ENCODE peak calls at places on chromosomes 2 and 18, in five cellular contexts. W, Z, R, G and D are unnamed samples.

GRCh38 chr2:240131296-240131695 is 4.8 kb downstream of the COPS9 start:
- DNase-seq in W (no peak), Z (no peak), R (no peak), G (no peak), D (no peak)

GRCh38 chr2:170141865-170142264 is 36.1 kb upstream of the MYO3B start:
- DNase-seq in W (no peak), Z (no peak), R (no peak), G (no peak), D (no peak)

GRCh38 chr18:36724591-36725001 is 104.2 kb downstream of the TPGS2 start:
- DNase-seq in W (no peak), Z (peak; percentile 34), R (peak; percentile 60), G (no peak), D (no peak)

GRCh38 chr2:80548469-80548868 is 243.9 kb upstream of the LRRTM1 start:
- DNase-seq in W (no peak), Z (no peak), R (no peak), G (no peak), D (no peak)

GRCh38 chr2:133303150-133303549 is 265.1 kb downstream of the NCKAP5 start:
- DNase-seq in W (peak; percentile 68), Z (peak; percentile 90), R (peak; percentile 56), G (no peak), D (peak; percentile 79)

GRCh38 chr18:4672152-4672551 is 217.0 kb upstream of the DLGAP1 start:
- DNase-seq in W (no peak), Z (no peak), R (no peak), G (no peak), D (no peak)

GRCh38 chr18:500556-501405 is at the start of gene COLEC12:
- DNase-seq in W (no peak), Z (no peak), R (peak; percentile 61), G (no peak), D (no peak)

GRCh38 chr2:8893474-8893873 is 56.1 kb upstream of the KIDINS220 start:
- DNase-seq in W (no peak), Z (no peak), R (no peak), G (no peak), D (no peak)

GRCh38 chr2:230520875-230521155 is 104.8 kb downstream of the SP100 start:
- DNase-seq in W (peak; percentile 40), Z (peak; percentile 55), R (peak; percentile 30), G (no peak), D (peak; percentile 90)

GRCh38 chr2:151553-152328 is 105.4 kb upstream of the FAM110C start:
- DNase-seq in W (no peak), Z (no peak), R (no peak), G (no peak), D (no peak)

GRCh38 chr18:75070625-75071483 is 138.1 kb downstream of the PTGR3 start:
- DNase-seq in W (peak; percentile 54), Z (peak; percentile 90), R (peak; percentile 89), G (peak; percentile 63), D (peak; percentile 95)

GRCh38 chr2:224545884-224546644 is 39.1 kb downstream of the CUL3 start:
- DNase-seq in W (peak; percentile 76), Z (peak; percentile 87), R (peak; percentile 56), G (no peak), D (peak; percentile 13)

GRCh38 chr2:210459925-210460862 is 16.4 kb downstream of the LANCL1 start:
- DNase-seq in W (no peak), Z (no peak), R (no peak), G (no peak), D (no peak)

GRCh38 chr2:29259221-29259620 is 144.0 kb downstream of the CLIP4 start:
- DNase-seq in W (peak; percentile 9), Z (peak; percentile 58), R (peak; percentile 70), G (no peak), D (no peak)

GRCh38 chr2:211132586-211132985 is 576.2 kb downstream of the CPS1 start:
- DNase-seq in W (no peak), Z (no peak), R (peak; percentile 9), G (no peak), D (peak; percentile 87)

GRCh38 chr2:128639693-128640092 is 321.0 kb upstream of the HS6ST1 start:
- DNase-seq in W (no peak), Z (no peak), R (peak; percentile 14), G (no peak), D (no peak)

GRCh38 chr2:3159801-3160545 is 217.6 kb downstream of the EIPR1 start:
- DNase-seq in W (no peak), Z (no peak), R (no peak), G (no peak), D (no peak)

GRCh38 chr2:14634223-14634884 is 1.8 kb downstream of the LRATD1 start:
- DNase-seq in W (peak; percentile 70), Z (peak; percentile 54), R (peak; percentile 92), G (no peak), D (peak; percentile 91)

GRCh38 chr2:186913870-186914269 is 64.9 kb upstream of the ZSWIM2 start:
- DNase-seq in W (no peak), Z (no peak), R (no peak), G (no peak), D (no peak)

GRCh38 chr18:76098728-76099514 is 396.1 kb downstream of the ZNF516 start:
- DNase-seq in W (no peak), Z (no peak), R (no peak), G (no peak), D (no peak)

GRCh38 chr2:230599854-230600253 is 112.8 kb upstream of the CAB39 start:
- DNase-seq in W (no peak), Z (no peak), R (no peak), G (no peak), D (no peak)

GRCh38 chr18:60549338-60549960 is 176.9 kb upstream of the MC4R start:
- DNase-seq in W (peak; percentile 91), Z (peak; percentile 78), R (peak; percentile 86), G (peak; percentile 66), D (peak; percentile 87)

GRCh38 chr2:217465136-217465535 is 537.7 kb downstream of the TNS1 start:
- DNase-seq in W (no peak), Z (no peak), R (no peak), G (no peak), D (no peak)

GRCh38 chr2:232655392-232655791 is 22.0 kb downstream of the EFHD1 start:
- DNase-seq in W (no peak), Z (no peak), R (no peak), G (no peak), D (no peak)

GRCh38 chr2:60858897-60859311 is 22.5 kb upstream of the REL start:
- DNase-seq in W (no peak), Z (no peak), R (no peak), G (no peak), D (peak; percentile 46)

GRCh38 chr2:61726456-61727209 is 127.2 kb downstream of the FAM161A start:
- DNase-seq in W (no peak), Z (peak; percentile 4), R (peak; percentile 49), G (no peak), D (no peak)

GRCh38 chr2:10331033-10331701 is 28.5 kb downstream of the HPCAL1 start:
- DNase-seq in W (peak; percentile 37), Z (no peak), R (peak; percentile 89), G (peak; percentile 39), D (peak; percentile 61)

GRCh38 chr2:128475427-128476211 is 157.0 kb upstream of the HS6ST1 start:
- DNase-seq in W (no peak), Z (no peak), R (no peak), G (no peak), D (no peak)

GRCh38 chr2:3102081-3102914 is 275.3 kb downstream of the EIPR1 start:
- DNase-seq in W (no peak), Z (no peak), R (no peak), G (no peak), D (no peak)

DNA sequence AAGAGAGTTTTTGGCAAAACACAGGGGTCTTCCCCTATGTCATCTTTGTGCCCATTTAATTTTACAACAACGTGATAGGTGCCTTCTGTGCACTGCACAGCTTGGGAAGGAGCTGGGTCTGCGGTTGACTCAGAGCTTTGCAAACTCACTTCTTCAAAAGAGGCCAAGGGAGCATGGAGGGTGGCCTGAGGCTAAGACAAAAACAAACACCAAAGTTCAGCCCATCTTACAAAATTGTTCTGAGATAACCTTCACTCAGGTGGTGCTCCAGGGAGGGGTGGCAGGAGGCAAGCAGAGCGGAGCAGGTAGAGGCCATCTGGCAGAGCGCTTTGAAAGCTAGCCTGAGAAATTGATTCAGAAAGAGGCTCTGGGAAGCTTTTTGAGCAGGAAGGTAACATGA is 9.8 kb downstream of the SOWAHC start:
- DNase-seq in W (no peak), Z (no peak), R (no peak), G (no peak), D (no peak)
- H2AFZ ChIP-seq in W (no peak overlapping the region), Z (no peak overlapping the region), R (no peak overlapping the region), G (no peak overlapping the region), D (no peak overlapping the region)

GRCh38 chr2:42931147-42931817 is 138.9 kb upstream of the HAAO start:
- DNase-seq in W (no peak), Z (no peak), R (peak; percentile 53), G (no peak), D (no peak)
- H2AFZ ChIP-seq in W (no peak overlapping the region), Z (peak overlapping the region; percentile 50), R (no peak overlapping the region), G (no peak overlapping the region), D (no peak overlapping the region)

DNA sequence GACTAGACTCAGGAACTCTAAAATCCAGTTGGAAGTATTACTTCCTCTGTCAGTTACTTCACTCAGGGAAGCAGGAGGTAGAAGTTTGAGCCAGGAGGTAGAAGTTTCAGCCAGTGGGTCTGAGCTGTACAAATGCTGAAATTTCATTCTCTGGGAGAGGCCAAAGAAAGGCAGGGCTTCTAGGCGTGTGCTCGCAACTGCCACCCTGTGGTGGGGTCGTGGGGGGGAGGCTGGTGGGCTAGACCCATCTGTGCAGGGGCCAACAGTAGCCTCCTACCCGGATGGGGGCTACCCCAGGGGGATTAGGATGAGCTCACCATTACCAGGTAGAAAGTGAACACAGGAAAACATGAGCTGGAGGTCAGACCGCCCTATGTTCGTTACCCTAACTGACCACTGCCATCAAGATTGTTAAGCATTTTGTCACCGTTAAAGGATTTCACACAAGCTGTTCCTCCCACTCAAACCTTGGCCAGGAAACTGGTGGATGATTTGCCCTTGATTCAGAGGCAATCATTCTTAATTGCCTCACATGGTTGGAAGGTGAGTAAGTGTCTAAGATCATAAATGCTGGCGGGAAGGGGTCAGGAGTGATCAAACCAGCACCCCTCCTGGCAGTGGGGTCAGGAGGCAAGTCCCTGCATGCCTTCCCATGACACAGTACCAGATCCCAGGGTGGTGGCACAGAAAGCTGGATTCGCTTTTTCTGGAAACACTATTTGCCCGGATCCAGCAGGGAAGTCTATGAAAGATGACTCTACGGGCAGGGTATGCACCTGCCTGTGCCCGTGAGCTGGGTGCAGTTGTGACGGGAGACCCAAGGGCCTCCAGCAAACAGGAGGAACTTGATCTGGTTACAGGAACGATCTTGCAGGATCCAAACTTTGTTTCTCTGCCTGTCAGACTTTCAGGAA is 5.2 kb upstream of the FHL2 start:
- DNase-seq in W (peak; percentile 77), Z (peak; percentile 94), R (peak; percentile 96), G (peak; percentile 93), D (peak; percentile 95)
- H2AFZ ChIP-seq in W (no peak overlapping the region), Z (peak overlapping the region; percentile 70), R (peak overlapping the region; percentile 3), G (peak overlapping the region; percentile 41), D (peak overlapping the region; percentile 45)

DNA sequence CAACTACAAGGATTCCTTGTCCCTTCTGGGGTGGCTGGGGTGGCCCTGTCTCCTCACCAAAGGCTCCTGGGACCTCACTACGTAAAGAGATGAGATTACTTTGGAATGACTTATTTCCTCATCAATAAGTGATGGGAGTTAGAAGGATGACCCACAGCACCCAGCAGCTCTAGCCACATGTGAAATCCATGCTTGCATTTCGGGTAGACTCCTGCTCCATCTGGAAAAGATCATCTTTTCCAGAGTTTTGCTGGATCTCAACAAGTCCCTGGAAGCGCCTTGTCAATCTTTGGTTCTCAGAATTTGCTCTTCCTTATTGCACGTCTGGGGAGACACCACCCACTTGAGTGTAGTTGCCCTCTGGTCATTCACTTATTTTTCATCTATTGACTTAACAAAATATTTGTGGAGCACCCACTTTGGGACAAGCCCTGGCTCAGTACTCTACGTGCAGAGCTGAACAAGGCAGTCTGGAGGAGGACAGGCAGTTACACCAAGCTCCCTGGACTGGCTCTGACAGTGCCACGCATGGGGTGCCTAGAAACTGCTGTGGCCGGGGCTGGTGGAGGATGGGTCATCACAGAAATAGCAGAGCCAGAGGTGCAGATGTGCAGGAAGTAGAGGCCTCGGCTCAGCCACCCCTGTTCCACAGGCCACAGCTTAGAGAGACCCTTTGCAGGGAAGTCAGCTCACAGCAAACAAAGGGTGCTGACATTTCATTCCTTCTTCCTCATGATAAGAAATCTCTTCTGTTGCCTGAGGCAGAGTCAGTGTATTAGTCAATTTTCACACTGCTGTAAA is 143.4 kb downstream of the SEPTIN10 start:
- DNase-seq in W (peak; percentile 51), Z (peak; percentile 53), R (peak; percentile 56), G (peak; percentile 8), D (peak; percentile 82)
- H2AFZ ChIP-seq in W (no peak overlapping the region), Z (peak overlapping the region; percentile 76), R (no peak overlapping the region), G (peak overlapping the region; percentile 8), D (no peak overlapping the region)